ENCODE peak calls at places on chromosomes 6 and 20, in four cellular contexts. B is psoas muscle, T is H54, U is endothelial cell. Y is an unnamed sample.

GRCh38 chr6:164507197-164507957 is 802.0 kb downstream of the C6orf118 start:
- DNase-seq in B (no peak), T (no peak), U (no peak), Y (no peak)

GRCh38 chr20:17849901-17850673 is 118.5 kb downstream of the SNX5 start:
- DNase-seq in B (peak; percentile 87), T (peak; percentile 91), U (no peak), Y (peak; percentile 95)

GRCh38 chr6:168675375-168675774 is 234.4 kb downstream of the SMOC2 start:
- DNase-seq in B (no peak), T (no peak), U (no peak), Y (no peak)

GRCh38 chr20:34045294-34045693 is 51.6 kb downstream of the RALY start:
- DNase-seq in B (peak; percentile 60), T (no peak), U (no peak), Y (no peak)

GRCh38 chr20:46040902-46041535 is 12.0 kb downstream of the SLC12A5 start:
- DNase-seq in B (no peak), T (peak; percentile 59), U (peak; percentile 82), Y (no peak)

GRCh38 chr20:934186-934840 is 18.2 kb upstream of the ANGPT4 start:
- DNase-seq in B (no peak), T (no peak), U (no peak), Y (no peak)

GRCh38 chr6:143510991-143511891 is at the start of gene FUCA2:
- DNase-seq in B (peak; percentile 94), T (peak; percentile 59), U (peak; percentile 77), Y (peak; percentile 58)

GRCh38 chr6:15628499-15629131 is 34.2 kb downstream of the DTNBP1 start:
- DNase-seq in B (no peak), T (peak; percentile 26), U (no peak), Y (no peak)

Y was measured in SW 1271.